ENCODE peak calls at places on chromosomes 16 and 17, in five cellular contexts. One of them, this sample, is unnamed.

GRCh38 chr17:79971651-79972050 is 64.0 kb downstream of the TBC1D16 start:
- DNase-seq in H1: no peak
- DNase-seq in GM12878: no peak
- DNase-seq in HepG2: no peak
- DNase-seq in K562: no peak
- DNase-seq in this sample: no peak

GRCh38 chr17:78889525-78889924 is 13.5 kb downstream of the CEP295NL start:
- DNase-seq in GM12878: peak
- DNase-seq in H1: no peak
- DNase-seq in K562: no peak
- DNase-seq in HepG2: no peak
- DNase-seq in this sample: no peak

GRCh38 chr16:50547944-50548658 is at the start of gene NKD1:
- DNase-seq in GM12878: no peak
- DNase-seq in HepG2: peak
- DNase-seq in H1: no peak
- DNase-seq in K562: peak
- DNase-seq in this sample: peak

GRCh38 chr16:55379876-55380390 is 55.9 kb downstream of the IRX6 start:
- DNase-seq in H1: no peak
- DNase-seq in GM12878: no peak
- DNase-seq in K562: no peak
- DNase-seq in HepG2: no peak
- DNase-seq in this sample: no peak

GRCh38 chr17:42526031-42526444 is 10.0 kb upstream of the NAGLU start:
- DNase-seq in K562: no peak
- DNase-seq in HepG2: no peak
- DNase-seq in GM12878: no peak
- DNase-seq in H1: no peak
- DNase-seq in this sample: no peak

GRCh38 chr16:86756882-86757703 is 178.7 kb downstream of the FOXL1 start:
- DNase-seq in K562: no peak
- DNase-seq in GM12878: no peak
- DNase-seq in HepG2: no peak
- DNase-seq in H1: no peak
- DNase-seq in this sample: no peak

GRCh38 chr17:79065105-79065670 is 9.4 kb upstream of the ENGASE start:
- DNase-seq in HepG2: peak
- DNase-seq in K562: peak
- DNase-seq in H1: no peak
- DNase-seq in GM12878: no peak
- DNase-seq in this sample: peak

GRCh38 chr17:72270530-72270929 is 149.7 kb downstream of the SOX9 start:
- DNase-seq in H1: no peak
- DNase-seq in K562: no peak
- DNase-seq in HepG2: no peak
- DNase-seq in GM12878: no peak
- DNase-seq in this sample: no peak

GRCh38 chr17:57721967-57722703 is 23.0 kb downstream of the CCDC182 start:
- DNase-seq in GM12878: no peak
- DNase-seq in H1: no peak
- DNase-seq in HepG2: no peak
- DNase-seq in K562: no peak
- DNase-seq in this sample: no peak
- TF ChIP-seq CREB1 in GM12878: no peak
- TF ChIP-seq CREB1 in H1: no peak
- TF ChIP-seq CREB1 in HepG2: no peak
- TF ChIP-seq CREB1 in K562: no peak
- TF ChIP-seq CREB1 in this sample: no peak

GRCh38 chr17:81860756-81861568 is 627 bp upstream of the P4HB start:
- DNase-seq in GM12878: peak
- DNase-seq in HepG2: peak
- DNase-seq in H1: peak
- DNase-seq in K562: peak
- DNase-seq in this sample: peak
- TF ChIP-seq EZH2 in GM12878: peak
- TF ChIP-seq EZH2 in HepG2: no peak
- TF ChIP-seq EZH2 in H1: peak
- TF ChIP-seq EZH2 in K562: peak
- TF ChIP-seq EZH2 in this sample: no peak

DNA sequence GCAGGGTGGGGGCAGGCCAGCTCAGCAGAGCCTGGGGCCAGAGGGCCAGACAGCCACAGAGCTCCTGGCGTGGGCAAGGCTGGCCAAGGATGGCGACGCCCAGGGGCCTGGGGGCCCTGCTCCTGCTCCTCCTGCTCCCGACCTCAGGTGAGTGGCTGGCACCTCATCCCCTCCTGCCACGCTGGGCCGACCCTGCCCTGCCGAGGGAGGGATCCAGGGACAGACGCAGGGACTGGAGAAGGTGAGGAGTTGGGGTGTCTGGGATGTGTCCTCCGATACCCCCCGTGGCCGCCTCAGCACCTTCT is at the start of gene ADGRG3:
- DNase-seq in GM12878: no peak
- DNase-seq in HepG2: no peak
- DNase-seq in K562: no peak
- DNase-seq in H1: no peak
- DNase-seq in this sample: no peak
- TF ChIP-seq CTCF in GM12878: no peak
- TF ChIP-seq CTCF in HepG2: no peak
- TF ChIP-seq CTCF in K562: no peak
- TF ChIP-seq CTCF in H1: no peak
- TF ChIP-seq CTCF in this sample: no peak

DNA sequence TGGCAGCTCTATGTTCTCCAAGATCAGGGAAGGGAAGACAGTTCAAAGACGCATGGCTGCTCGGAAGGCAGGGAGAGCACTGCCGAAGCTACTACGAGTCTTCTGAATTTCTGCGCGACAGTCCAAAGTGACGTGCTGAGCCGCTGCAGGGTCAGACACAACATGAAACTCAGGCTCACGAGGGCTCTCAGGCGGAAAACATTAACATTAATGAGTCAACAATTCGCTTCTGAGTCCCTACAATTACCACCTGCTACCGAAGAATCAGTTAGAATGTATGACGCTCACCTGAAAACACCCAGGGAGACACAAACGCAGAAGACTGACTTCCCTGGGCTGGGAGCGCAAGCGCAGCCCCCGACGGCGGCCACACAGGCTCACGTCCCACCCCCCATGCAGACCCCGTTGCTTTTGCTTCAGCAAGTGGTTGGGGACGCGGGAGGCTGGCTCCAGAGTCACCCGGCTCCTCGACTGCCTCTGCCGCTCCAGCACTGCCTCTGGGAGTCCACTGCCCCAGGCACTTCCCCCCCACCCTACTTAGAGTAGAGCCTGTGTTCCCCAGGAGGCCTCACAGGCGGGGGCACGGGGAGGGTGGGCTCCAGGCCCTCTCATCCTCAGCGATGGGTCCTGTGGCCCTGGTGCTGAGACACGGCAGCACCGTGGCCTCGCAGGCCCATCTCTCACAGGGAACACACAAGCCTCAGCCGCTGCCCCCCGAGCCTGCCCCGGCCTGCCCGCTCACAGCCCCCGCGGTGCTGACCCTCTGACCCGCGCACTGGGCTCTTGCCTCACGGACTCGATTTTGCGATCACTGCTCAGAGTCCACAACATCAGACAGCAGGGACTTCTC is 38.9 kb downstream of the LMF1 start:
- DNase-seq in GM12878: no peak
- DNase-seq in K562: no peak
- DNase-seq in HepG2: no peak
- DNase-seq in H1: no peak
- DNase-seq in this sample: no peak
- TF ChIP-seq CREB1 in GM12878: no peak
- TF ChIP-seq CREB1 in K562: no peak
- TF ChIP-seq CREB1 in HepG2: no peak
- TF ChIP-seq CREB1 in H1: no peak
- TF ChIP-seq CREB1 in this sample: no peak

This sample was measured in GM23338.